ENCODE peak calls at places on chromosomes 1 and 21, in five cellular contexts. One of them, this sample, is unnamed.

GRCh38 chr1:192555399-192555798 is 20.2 kb upstream of the RGS1 start:
- DNase-seq in left lung: no peak
- DNase-seq in tibial nerve: no peak
- DNase-seq in fibroblast of mammary gland: peak; percentile 19
- DNase-seq in heart left ventricle: no peak
- DNase-seq in this sample: no peak

GRCh38 chr1:221777434-221778072 is 35.7 kb upstream of the DUSP10 start:
- DNase-seq in fibroblast of mammary gland: no peak
- DNase-seq in tibial nerve: no peak
- DNase-seq in left lung: no peak
- DNase-seq in heart left ventricle: no peak
- DNase-seq in this sample: no peak

GRCh38 chr1:41109316-41110263 is 88.1 kb upstream of the SLFNL1 start:
- DNase-seq in tibial nerve: peak; percentile 81
- DNase-seq in heart left ventricle: peak; percentile 46
- DNase-seq in left lung: no peak
- DNase-seq in fibroblast of mammary gland: peak; percentile 94
- DNase-seq in this sample: peak; percentile 97

GRCh38 chr1:211589782-211590721 is 11.1 kb upstream of the SLC30A1 start:
- DNase-seq in left lung: peak; percentile 92
- DNase-seq in fibroblast of mammary gland: peak; percentile 86
- DNase-seq in tibial nerve: peak; percentile 80
- DNase-seq in heart left ventricle: peak; percentile 65
- DNase-seq in this sample: peak; percentile 82

GRCh38 chr1:69055223-69055622 is 512.5 kb upstream of the LRRC7 start:
- DNase-seq in fibroblast of mammary gland: no peak
- DNase-seq in tibial nerve: no peak
- DNase-seq in left lung: no peak
- DNase-seq in heart left ventricle: no peak
- DNase-seq in this sample: peak; percentile 0

GRCh38 chr1:208791458-208791857 is 547.3 kb upstream of the PLXNA2 start:
- DNase-seq in fibroblast of mammary gland: no peak
- DNase-seq in tibial nerve: no peak
- DNase-seq in heart left ventricle: no peak
- DNase-seq in left lung: no peak
- DNase-seq in this sample: peak; percentile 4

GRCh38 chr1:160353223-160353622 is 10.0 kb downstream of the NCSTN start:
- DNase-seq in fibroblast of mammary gland: peak; percentile 26
- DNase-seq in heart left ventricle: no peak
- DNase-seq in tibial nerve: no peak
- DNase-seq in left lung: no peak
- DNase-seq in this sample: peak; percentile 70

GRCh38 chr1:14504517-14504916 is 94.0 kb upstream of the KAZN start:
- DNase-seq in heart left ventricle: no peak
- DNase-seq in tibial nerve: no peak
- DNase-seq in left lung: no peak
- DNase-seq in fibroblast of mammary gland: no peak
- DNase-seq in this sample: no peak

GRCh38 chr1:1538989-1539309 is 1.5 kb downstream of the TMEM240 start:
- DNase-seq in fibroblast of mammary gland: no peak
- DNase-seq in tibial nerve: no peak
- DNase-seq in left lung: no peak
- DNase-seq in heart left ventricle: no peak
- DNase-seq in this sample: no peak
- H3K4me3 ChIP-seq in fibroblast of mammary gland: peak overlapping the region; percentile 51
- H3K4me3 ChIP-seq in tibial nerve: peak overlapping the region; percentile 52
- H3K4me3 ChIP-seq in left lung: no peak overlapping the region
- H3K4me3 ChIP-seq in heart left ventricle: peak overlapping the region; percentile 56
- H3K4me3 ChIP-seq in this sample: peak overlapping the region; percentile 64

GRCh38 chr1:59062743-59063142 is 234.2 kb upstream of the FGGY start:
- DNase-seq in tibial nerve: no peak
- DNase-seq in heart left ventricle: peak; percentile 31
- DNase-seq in left lung: no peak
- DNase-seq in fibroblast of mammary gland: peak; percentile 90
- DNase-seq in this sample: peak; percentile 89
- H3K4me3 ChIP-seq in tibial nerve: no peak overlapping the region
- H3K4me3 ChIP-seq in heart left ventricle: no peak overlapping the region
- H3K4me3 ChIP-seq in left lung: no peak overlapping the region
- H3K4me3 ChIP-seq in fibroblast of mammary gland: no peak overlapping the region
- H3K4me3 ChIP-seq in this sample: no peak overlapping the region

GRCh38 chr21:17783816-17784598 is 35.1 kb downstream of the C21orf91 start:
- DNase-seq in left lung: no peak
- DNase-seq in tibial nerve: no peak
- DNase-seq in fibroblast of mammary gland: no peak
- DNase-seq in heart left ventricle: no peak
- DNase-seq in this sample: no peak

GRCh38 chr21:17786219-17787181 is 32.7 kb downstream of the C21orf91 start:
- DNase-seq in tibial nerve: no peak
- DNase-seq in heart left ventricle: no peak
- DNase-seq in fibroblast of mammary gland: no peak
- DNase-seq in left lung: no peak
- DNase-seq in this sample: no peak

GRCh38 chr21:17783003-17783402 is 36.2 kb downstream of the C21orf91 start:
- DNase-seq in left lung: no peak
- DNase-seq in heart left ventricle: no peak
- DNase-seq in fibroblast of mammary gland: no peak
- DNase-seq in tibial nerve: no peak
- DNase-seq in this sample: no peak

GRCh38 chr21:17784604-17785402 is 34.4 kb downstream of the C21orf91 start:
- DNase-seq in fibroblast of mammary gland: no peak
- DNase-seq in heart left ventricle: no peak
- DNase-seq in left lung: no peak
- DNase-seq in tibial nerve: no peak
- DNase-seq in this sample: no peak

GRCh38 chr21:17785403-17785788 is 33.8 kb downstream of the C21orf91 start:
- DNase-seq in fibroblast of mammary gland: no peak
- DNase-seq in left lung: no peak
- DNase-seq in tibial nerve: no peak
- DNase-seq in heart left ventricle: no peak
- DNase-seq in this sample: no peak
- H3K4me3 ChIP-seq in fibroblast of mammary gland: no peak overlapping the region
- H3K4me3 ChIP-seq in left lung: no peak overlapping the region
- H3K4me3 ChIP-seq in tibial nerve: no peak overlapping the region
- H3K4me3 ChIP-seq in heart left ventricle: no peak overlapping the region
- H3K4me3 ChIP-seq in this sample: no peak overlapping the region

GRCh38 chr21:15061747-15062146 is 3.1 kb downstream of the NRIP1 start:
- DNase-seq in fibroblast of mammary gland: no peak
- DNase-seq in heart left ventricle: no peak
- DNase-seq in tibial nerve: no peak
- DNase-seq in left lung: no peak
- DNase-seq in this sample: no peak

GRCh38 chr21:15061284-15061683 is 3.5 kb downstream of the NRIP1 start:
- DNase-seq in tibial nerve: no peak
- DNase-seq in heart left ventricle: no peak
- DNase-seq in fibroblast of mammary gland: no peak
- DNase-seq in left lung: no peak
- DNase-seq in this sample: no peak

GRCh38 chr21:15059397-15059796 is 5.4 kb downstream of the NRIP1 start:
- DNase-seq in left lung: no peak
- DNase-seq in tibial nerve: no peak
- DNase-seq in heart left ventricle: no peak
- DNase-seq in fibroblast of mammary gland: no peak
- DNase-seq in this sample: no peak

GRCh38 chr21:15062566-15062965 is 2.2 kb downstream of the NRIP1 start:
- DNase-seq in tibial nerve: no peak
- DNase-seq in left lung: no peak
- DNase-seq in fibroblast of mammary gland: peak; percentile 62
- DNase-seq in heart left ventricle: no peak
- DNase-seq in this sample: peak; percentile 61

DNA sequence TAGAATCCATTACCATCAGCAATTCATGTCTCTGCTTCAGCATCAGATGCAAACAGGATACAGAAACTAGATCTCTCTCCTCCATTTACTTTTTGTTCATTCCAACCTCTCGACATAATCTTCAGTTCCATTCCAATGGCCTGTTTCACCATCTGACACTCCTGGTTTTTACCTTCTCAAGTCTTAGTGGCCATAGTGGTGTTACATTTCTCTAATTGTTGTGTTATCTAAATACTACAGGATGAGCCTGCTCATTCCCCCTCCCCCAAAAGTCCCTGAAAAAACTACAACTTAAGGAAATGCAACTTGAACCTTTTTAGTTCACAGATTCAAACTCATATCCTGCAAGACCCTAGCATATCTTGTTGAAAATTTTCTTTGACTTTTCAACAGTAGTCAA is 4.0 kb downstream of the NRIP1 start:
- DNase-seq in heart left ventricle: no peak
- DNase-seq in left lung: no peak
- DNase-seq in tibial nerve: no peak
- DNase-seq in fibroblast of mammary gland: no peak
- DNase-seq in this sample: peak; percentile 54
- H3K4me3 ChIP-seq in heart left ventricle: no peak overlapping the region
- H3K4me3 ChIP-seq in left lung: no peak overlapping the region
- H3K4me3 ChIP-seq in tibial nerve: no peak overlapping the region
- H3K4me3 ChIP-seq in fibroblast of mammary gland: no peak overlapping the region
- H3K4me3 ChIP-seq in this sample: peak overlapping the region; percentile 20

This sample was measured in choroid plexus epithelial cell.